ENCODE peak calls at places on chromosomes 16 and 17, in seven cellular contexts. One of them, this sample, is unnamed.
A peak's percentile ranks its signal among the peaks of the same experiment; 100 is the strongest.

GRCh38 chr17:2179615-2180295 is 123.8 kb downstream of the SMG6 start:
- DNase-seq in A549: no peak
- DNase-seq in GM12865: no peak
- DNase-seq in progenitor cell of endocrine pancreas: no peak
- DNase-seq in MM.1S: no peak
- DNase-seq in right lobe of liver: peak; percentile 62
- DNase-seq in glutamatergic neuron: no peak
- DNase-seq in this sample: no peak

GRCh38 chr17:67400193-67400592 is 23.1 kb downstream of the PITPNC1 start:
- DNase-seq in A549: no peak
- DNase-seq in GM12865: no peak
- DNase-seq in progenitor cell of endocrine pancreas: no peak
- DNase-seq in MM.1S: no peak
- DNase-seq in right lobe of liver: no peak
- DNase-seq in glutamatergic neuron: no peak
- DNase-seq in this sample: no peak

GRCh38 chr17:3788200-3788599 is 12.8 kb downstream of the ITGAE start:
- DNase-seq in A549: no peak
- DNase-seq in GM12865: peak; percentile 66
- DNase-seq in progenitor cell of endocrine pancreas: no peak
- DNase-seq in MM.1S: peak; percentile 84
- DNase-seq in right lobe of liver: no peak
- DNase-seq in glutamatergic neuron: no peak
- DNase-seq in this sample: no peak

GRCh38 chr16:89770367-89770766 is 46.1 kb downstream of the FANCA start:
- DNase-seq in A549: no peak
- DNase-seq in GM12865: no peak
- DNase-seq in progenitor cell of endocrine pancreas: no peak
- DNase-seq in MM.1S: no peak
- DNase-seq in right lobe of liver: no peak
- DNase-seq in glutamatergic neuron: no peak
- DNase-seq in this sample: no peak

GRCh38 chr16:54236761-54237160 is 49.8 kb downstream of the IRX3 start:
- DNase-seq in A549: no peak
- DNase-seq in GM12865: no peak
- DNase-seq in progenitor cell of endocrine pancreas: no peak
- DNase-seq in MM.1S: no peak
- DNase-seq in right lobe of liver: no peak
- DNase-seq in glutamatergic neuron: no peak
- DNase-seq in this sample: no peak

GRCh38 chr17:77594416-77595209 is 363.9 kb upstream of the TNRC6C start:
- DNase-seq in A549: no peak
- DNase-seq in GM12865: peak; percentile 10
- DNase-seq in progenitor cell of endocrine pancreas: no peak
- DNase-seq in MM.1S: no peak
- DNase-seq in right lobe of liver: no peak
- DNase-seq in glutamatergic neuron: no peak
- DNase-seq in this sample: peak; percentile 71

GRCh38 chr16:31064882-31065461 is 9.1 kb downstream of the ZNF668 start:
- DNase-seq in A549: peak; percentile 55
- DNase-seq in GM12865: no peak
- DNase-seq in progenitor cell of endocrine pancreas: no peak
- DNase-seq in MM.1S: no peak
- DNase-seq in right lobe of liver: no peak
- DNase-seq in glutamatergic neuron: peak; percentile 67
- DNase-seq in this sample: no peak

GRCh38 chr16:66375451-66375850 is 9.0 kb downstream of the CDH5 start:
- DNase-seq in A549: no peak
- DNase-seq in GM12865: no peak
- DNase-seq in progenitor cell of endocrine pancreas: no peak
- DNase-seq in MM.1S: no peak
- DNase-seq in right lobe of liver: no peak
- DNase-seq in glutamatergic neuron: no peak
- DNase-seq in this sample: no peak

GRCh38 chr16:14132696-14133048 is 61.6 kb downstream of the MRTFB start:
- DNase-seq in A549: no peak
- DNase-seq in GM12865: peak; percentile 39
- DNase-seq in progenitor cell of endocrine pancreas: no peak
- DNase-seq in MM.1S: no peak
- DNase-seq in right lobe of liver: no peak
- DNase-seq in glutamatergic neuron: no peak
- DNase-seq in this sample: no peak

GRCh38 chr17:78418627-78419026 is 40.2 kb downstream of the PGS1 start:
- DNase-seq in A549: no peak
- DNase-seq in GM12865: no peak
- DNase-seq in progenitor cell of endocrine pancreas: no peak
- DNase-seq in MM.1S: no peak
- DNase-seq in right lobe of liver: no peak
- DNase-seq in glutamatergic neuron: no peak
- DNase-seq in this sample: no peak

GRCh38 chr16:55853114-55853513 is 20.2 kb upstream of the CES1 start:
- DNase-seq in A549: no peak
- DNase-seq in GM12865: no peak
- DNase-seq in progenitor cell of endocrine pancreas: no peak
- DNase-seq in MM.1S: no peak
- DNase-seq in right lobe of liver: no peak
- DNase-seq in glutamatergic neuron: no peak
- DNase-seq in this sample: no peak

GRCh38 chr16:85148959-85149358 is 36.7 kb upstream of the CIBAR2 start:
- DNase-seq in A549: no peak
- DNase-seq in GM12865: no peak
- DNase-seq in progenitor cell of endocrine pancreas: no peak
- DNase-seq in MM.1S: no peak
- DNase-seq in right lobe of liver: no peak
- DNase-seq in glutamatergic neuron: no peak
- DNase-seq in this sample: no peak

DNA sequence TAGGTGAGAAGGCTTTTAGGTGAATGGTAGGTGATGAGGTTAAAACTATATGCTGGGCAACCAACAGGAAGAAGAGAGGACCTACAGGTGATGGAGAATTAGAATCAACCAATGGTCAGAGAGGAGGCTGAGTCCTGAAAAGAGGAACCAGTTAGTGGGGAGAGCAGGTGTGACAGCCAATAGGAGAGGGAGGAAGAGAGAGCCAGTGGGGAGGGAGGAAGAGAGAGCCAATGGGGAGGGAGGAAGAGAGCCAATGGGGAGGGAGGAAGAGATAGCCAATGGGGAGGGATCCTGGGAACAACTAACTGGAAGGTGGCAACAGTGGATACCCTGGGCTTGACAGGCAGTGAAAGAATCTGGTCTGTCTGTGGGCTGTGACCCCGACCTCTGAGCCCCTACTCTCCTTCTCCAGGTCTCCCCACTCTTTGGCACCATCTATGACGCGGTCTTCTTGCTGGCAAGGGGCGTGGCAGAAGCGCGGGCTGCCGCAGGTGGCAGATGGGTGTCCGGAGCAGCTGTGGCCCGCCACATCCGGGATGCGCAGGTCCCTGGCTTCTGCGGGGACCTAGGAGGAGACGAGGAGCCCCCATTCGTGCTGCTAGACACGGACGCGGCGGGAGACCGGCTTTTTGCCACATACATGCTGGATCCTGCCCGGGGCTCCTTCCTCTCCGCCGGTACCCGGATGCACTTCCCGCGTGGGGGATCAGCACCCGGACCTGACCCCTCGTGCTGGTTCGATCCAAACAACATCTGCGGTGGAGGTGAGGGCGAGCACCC is 3.7 kb downstream of the GUCY2D start:
- DNase-seq in A549: no peak
- DNase-seq in GM12865: peak; percentile 32
- DNase-seq in progenitor cell of endocrine pancreas: no peak
- DNase-seq in MM.1S: no peak
- DNase-seq in right lobe of liver: no peak
- DNase-seq in glutamatergic neuron: no peak
- DNase-seq in this sample: no peak
- TF ChIP-seq CTCF in A549: no peak
- TF ChIP-seq CTCF in GM12865: no peak
- TF ChIP-seq CTCF in progenitor cell of endocrine pancreas: no peak
- TF ChIP-seq CTCF in MM.1S: no peak
- TF ChIP-seq CTCF in right lobe of liver: no peak
- TF ChIP-seq CTCF in glutamatergic neuron: no peak
- TF ChIP-seq CTCF in this sample: no peak

GRCh38 chr17:45720386-45720785 is 63.7 kb upstream of the CRHR1 start:
- DNase-seq in A549: no peak
- DNase-seq in GM12865: no peak
- DNase-seq in progenitor cell of endocrine pancreas: no peak
- DNase-seq in MM.1S: no peak
- DNase-seq in right lobe of liver: no peak
- DNase-seq in glutamatergic neuron: no peak
- DNase-seq in this sample: no peak

GRCh38 chr17:45719335-45720071 is 64.6 kb upstream of the CRHR1 start:
- DNase-seq in A549: peak; percentile 82
- DNase-seq in GM12865: peak; percentile 3
- DNase-seq in progenitor cell of endocrine pancreas: no peak
- DNase-seq in MM.1S: no peak
- DNase-seq in right lobe of liver: no peak
- DNase-seq in glutamatergic neuron: no peak
- DNase-seq in this sample: no peak

GRCh38 chr17:45718791-45719190 is 65.3 kb upstream of the CRHR1 start:
- DNase-seq in A549: no peak
- DNase-seq in GM12865: no peak
- DNase-seq in progenitor cell of endocrine pancreas: no peak
- DNase-seq in MM.1S: no peak
- DNase-seq in right lobe of liver: no peak
- DNase-seq in glutamatergic neuron: no peak
- DNase-seq in this sample: no peak

GRCh38 chr17:45722161-45722560 is 62.0 kb upstream of the CRHR1 start:
- DNase-seq in A549: peak; percentile 85
- DNase-seq in GM12865: no peak
- DNase-seq in progenitor cell of endocrine pancreas: no peak
- DNase-seq in MM.1S: no peak
- DNase-seq in right lobe of liver: peak; percentile 35
- DNase-seq in glutamatergic neuron: peak; percentile 73
- DNase-seq in this sample: no peak
- TF ChIP-seq CTCF in A549: peak; percentile 39
- TF ChIP-seq CTCF in GM12865: no peak
- TF ChIP-seq CTCF in progenitor cell of endocrine pancreas: peak; percentile 50
- TF ChIP-seq CTCF in MM.1S: no peak
- TF ChIP-seq CTCF in right lobe of liver: no peak
- TF ChIP-seq CTCF in glutamatergic neuron: peak; percentile 38
- TF ChIP-seq CTCF in this sample: no peak

DNA sequence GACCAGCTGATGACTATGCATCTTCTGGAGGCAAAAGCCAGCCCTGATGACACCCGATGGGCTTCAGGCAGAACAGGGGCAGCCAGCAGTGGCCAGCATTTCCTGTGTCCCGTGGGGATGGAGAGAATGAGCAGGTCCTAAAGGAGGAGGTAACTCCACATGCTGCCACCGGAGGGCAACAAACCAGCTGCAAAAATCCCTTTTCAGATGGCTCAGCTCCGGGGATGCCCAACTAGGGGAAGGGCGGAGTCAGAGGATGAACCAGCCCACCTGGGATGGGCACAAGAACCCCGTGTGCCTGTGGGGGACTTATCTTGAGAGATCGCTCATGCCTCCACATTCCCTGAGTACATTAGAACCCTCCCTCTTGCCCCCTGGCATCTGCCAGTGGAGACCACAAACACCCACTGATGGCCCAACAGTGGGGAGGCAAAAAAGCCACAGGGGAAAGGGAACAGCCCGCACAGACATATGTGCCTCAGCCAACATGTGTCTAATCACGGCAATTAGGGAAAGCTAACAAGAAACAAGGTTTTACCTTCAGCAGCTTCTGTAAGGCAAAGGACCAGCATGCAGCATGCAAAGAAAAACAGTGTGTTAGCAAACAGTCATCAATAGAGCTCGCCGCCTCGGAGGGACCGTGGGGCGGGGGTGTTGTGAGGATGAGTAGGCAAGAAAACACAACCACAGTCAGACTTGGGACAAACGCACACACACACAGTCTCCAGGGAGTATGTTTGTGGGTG is 64.1 kb downstream of the MYO18A start:
- DNase-seq in A549: peak; percentile 87
- DNase-seq in GM12865: peak; percentile 44
- DNase-seq in progenitor cell of endocrine pancreas: no peak
- DNase-seq in MM.1S: peak; percentile 21
- DNase-seq in right lobe of liver: no peak
- DNase-seq in glutamatergic neuron: peak; percentile 72
- DNase-seq in this sample: peak; percentile 78
- TF ChIP-seq CTCF in A549: peak; percentile 49
- TF ChIP-seq CTCF in GM12865: no peak
- TF ChIP-seq CTCF in progenitor cell of endocrine pancreas: peak; percentile 55
- TF ChIP-seq CTCF in MM.1S: peak; percentile 53
- TF ChIP-seq CTCF in right lobe of liver: no peak
- TF ChIP-seq CTCF in glutamatergic neuron: peak; percentile 59
- TF ChIP-seq CTCF in this sample: peak; percentile 70

GRCh38 chr17:54969658-54970572 is 1.4 kb downstream of the STXBP4 start:
- DNase-seq in A549: no peak
- DNase-seq in GM12865: no peak
- DNase-seq in progenitor cell of endocrine pancreas: no peak
- DNase-seq in MM.1S: no peak
- DNase-seq in right lobe of liver: no peak
- DNase-seq in glutamatergic neuron: no peak
- DNase-seq in this sample: no peak

GRCh38 chr17:54971147-54971546 is 2.6 kb downstream of the STXBP4 start:
- DNase-seq in A549: no peak
- DNase-seq in GM12865: no peak
- DNase-seq in progenitor cell of endocrine pancreas: no peak
- DNase-seq in MM.1S: no peak
- DNase-seq in right lobe of liver: no peak
- DNase-seq in glutamatergic neuron: no peak
- DNase-seq in this sample: no peak

GRCh38 chr17:54968259-54968953 is at the start of the genes COX11 and STXBP4:
- DNase-seq in A549: peak; percentile 91
- DNase-seq in GM12865: peak; percentile 98
- DNase-seq in progenitor cell of endocrine pancreas: peak; percentile 89
- DNase-seq in MM.1S: peak; percentile 98
- DNase-seq in right lobe of liver: peak; percentile 94
- DNase-seq in glutamatergic neuron: peak; percentile 96
- DNase-seq in this sample: peak; percentile 96

GRCh38 chr17:54968954-54969400 is 412 bp downstream of the STXBP4 start:
- DNase-seq in A549: no peak
- DNase-seq in GM12865: no peak
- DNase-seq in progenitor cell of endocrine pancreas: peak; percentile 17
- DNase-seq in MM.1S: no peak
- DNase-seq in right lobe of liver: no peak
- DNase-seq in glutamatergic neuron: no peak
- DNase-seq in this sample: peak; percentile 50

GRCh38 chr17:54967621-54968258 is 714 bp downstream of the COX11 start:
- DNase-seq in A549: peak; percentile 64
- DNase-seq in GM12865: peak; percentile 28
- DNase-seq in progenitor cell of endocrine pancreas: no peak
- DNase-seq in MM.1S: peak; percentile 63
- DNase-seq in right lobe of liver: peak; percentile 24
- DNase-seq in glutamatergic neuron: no peak
- DNase-seq in this sample: peak; percentile 39
- TF ChIP-seq CTCF in A549: peak; percentile 54
- TF ChIP-seq CTCF in GM12865: peak; percentile 44
- TF ChIP-seq CTCF in progenitor cell of endocrine pancreas: no peak
- TF ChIP-seq CTCF in MM.1S: no peak
- TF ChIP-seq CTCF in right lobe of liver: no peak
- TF ChIP-seq CTCF in glutamatergic neuron: no peak
- TF ChIP-seq CTCF in this sample: no peak

GRCh38 chr16:87461466-87461975 is 31.3 kb downstream of the ZCCHC14 start:
- DNase-seq in A549: peak; percentile 94
- DNase-seq in GM12865: peak; percentile 71
- DNase-seq in progenitor cell of endocrine pancreas: peak; percentile 77
- DNase-seq in MM.1S: peak; percentile 58
- DNase-seq in right lobe of liver: peak; percentile 91
- DNase-seq in glutamatergic neuron: peak; percentile 47
- DNase-seq in this sample: peak; percentile 30
- TF ChIP-seq CTCF in A549: peak; percentile 67
- TF ChIP-seq CTCF in GM12865: peak; percentile 50
- TF ChIP-seq CTCF in progenitor cell of endocrine pancreas: peak; percentile 68
- TF ChIP-seq CTCF in MM.1S: peak; percentile 45
- TF ChIP-seq CTCF in right lobe of liver: peak; percentile 70
- TF ChIP-seq CTCF in glutamatergic neuron: peak; percentile 51
- TF ChIP-seq CTCF in this sample: no peak

This sample was measured in activated CD8-positive, alpha-beta T cell treated with anti-CD3 and anti-CD28 coated beads for 36 hours.